ENCODE peak calls at places on chromosomes 16 and 17, in seven cellular contexts. One of them, this sample, is unnamed.
A peak's percentile ranks its signal among the peaks of the same experiment; 100 is the strongest.

GRCh38 chr17:82333279-82334171 is at the start of gene SECTM1:
- DNase-seq in GM12878: no peak
- DNase-seq in lower leg skin: peak; percentile 97
- DNase-seq in PC-3: peak; percentile 51
- DNase-seq in esophagus squamous epithelium: no peak
- DNase-seq in uterus: peak; percentile 68
- DNase-seq in cardiac muscle cell: no peak
- DNase-seq in this sample: no peak

GRCh38 chr16:1762196-1762878 is 9.0 kb downstream of the NME3 start:
- DNase-seq in GM12878: no peak
- DNase-seq in cardiac muscle cell: no peak
- DNase-seq in uterus: no peak
- DNase-seq in PC-3: no peak
- DNase-seq in lower leg skin: no peak
- DNase-seq in esophagus squamous epithelium: no peak
- DNase-seq in this sample: no peak

GRCh38 chr17:79984877-79985276 is 50.8 kb downstream of the TBC1D16 start:
- DNase-seq in cardiac muscle cell: no peak
- DNase-seq in GM12878: no peak
- DNase-seq in lower leg skin: peak; percentile 68
- DNase-seq in esophagus squamous epithelium: no peak
- DNase-seq in uterus: peak; percentile 7
- DNase-seq in PC-3: no peak
- DNase-seq in this sample: no peak

GRCh38 chr16:67396159-67396774 is 3.0 kb upstream of the TPPP3 start:
- DNase-seq in uterus: peak; percentile 79
- DNase-seq in cardiac muscle cell: peak; percentile 81
- DNase-seq in GM12878: no peak
- DNase-seq in esophagus squamous epithelium: no peak
- DNase-seq in lower leg skin: peak; percentile 94
- DNase-seq in PC-3: peak; percentile 70
- DNase-seq in this sample: no peak

GRCh38 chr17:69320210-69320907 is 6.6 kb downstream of the ABCA5 start:
- DNase-seq in esophagus squamous epithelium: no peak
- DNase-seq in lower leg skin: no peak
- DNase-seq in GM12878: no peak
- DNase-seq in PC-3: peak; percentile 31
- DNase-seq in cardiac muscle cell: no peak
- DNase-seq in uterus: no peak
- DNase-seq in this sample: no peak

GRCh38 chr16:68972720-68973119 is 129.4 kb downstream of the TANGO6 start:
- DNase-seq in esophagus squamous epithelium: no peak
- DNase-seq in lower leg skin: no peak
- DNase-seq in uterus: no peak
- DNase-seq in cardiac muscle cell: peak; percentile 53
- DNase-seq in PC-3: peak; percentile 51
- DNase-seq in GM12878: no peak
- DNase-seq in this sample: no peak

GRCh38 chr17:42675348-42675983 is 1.3 kb downstream of the PLEKHH3 start:
- DNase-seq in GM12878: no peak
- DNase-seq in lower leg skin: no peak
- DNase-seq in cardiac muscle cell: peak; percentile 56
- DNase-seq in PC-3: no peak
- DNase-seq in uterus: no peak
- DNase-seq in esophagus squamous epithelium: no peak
- DNase-seq in this sample: no peak

GRCh38 chr17:2853722-2854580 is 57.7 kb downstream of the RAP1GAP2 start:
- DNase-seq in GM12878: no peak
- DNase-seq in PC-3: peak; percentile 34
- DNase-seq in cardiac muscle cell: peak; percentile 60
- DNase-seq in lower leg skin: no peak
- DNase-seq in esophagus squamous epithelium: no peak
- DNase-seq in uterus: no peak
- DNase-seq in this sample: no peak

GRCh38 chr17:79645022-79645776 is 34.3 kb upstream of the RBFOX3 start:
- DNase-seq in PC-3: no peak
- DNase-seq in cardiac muscle cell: no peak
- DNase-seq in esophagus squamous epithelium: no peak
- DNase-seq in uterus: peak; percentile 7
- DNase-seq in lower leg skin: peak; percentile 46
- DNase-seq in GM12878: no peak
- DNase-seq in this sample: no peak

GRCh38 chr17:30555942-30556341 is 78.7 kb downstream of the GOSR1 start:
- DNase-seq in GM12878: no peak
- DNase-seq in esophagus squamous epithelium: no peak
- DNase-seq in uterus: no peak
- DNase-seq in PC-3: no peak
- DNase-seq in cardiac muscle cell: no peak
- DNase-seq in lower leg skin: peak; percentile 20
- DNase-seq in this sample: no peak

GRCh38 chr16:87856796-87857228 is 12.5 kb downstream of the SLC7A5 start:
- DNase-seq in uterus: no peak
- DNase-seq in cardiac muscle cell: no peak
- DNase-seq in GM12878: no peak
- DNase-seq in esophagus squamous epithelium: no peak
- DNase-seq in PC-3: no peak
- DNase-seq in lower leg skin: no peak
- DNase-seq in this sample: no peak

GRCh38 chr16:72836985-72837384 is 210.9 kb downstream of the ZFHX3 start:
- DNase-seq in uterus: no peak
- DNase-seq in esophagus squamous epithelium: no peak
- DNase-seq in cardiac muscle cell: no peak
- DNase-seq in lower leg skin: no peak
- DNase-seq in GM12878: no peak
- DNase-seq in PC-3: no peak
- DNase-seq in this sample: no peak

GRCh38 chr17:69908599-69909368 is 166.2 kb upstream of the KCNJ16 start:
- DNase-seq in uterus: no peak
- DNase-seq in esophagus squamous epithelium: no peak
- DNase-seq in GM12878: no peak
- DNase-seq in lower leg skin: no peak
- DNase-seq in PC-3: no peak
- DNase-seq in cardiac muscle cell: no peak
- DNase-seq in this sample: no peak

GRCh38 chr16:82639666-82640336 is 13.0 kb downstream of the CDH13 start:
- DNase-seq in cardiac muscle cell: peak; percentile 77
- DNase-seq in lower leg skin: no peak
- DNase-seq in GM12878: no peak
- DNase-seq in uterus: peak; percentile 35
- DNase-seq in esophagus squamous epithelium: no peak
- DNase-seq in PC-3: peak; percentile 73
- DNase-seq in this sample: no peak

GRCh38 chr17:16880843-16881230 is 91.1 kb downstream of the TNFRSF13B start:
- DNase-seq in uterus: no peak
- DNase-seq in GM12878: no peak
- DNase-seq in cardiac muscle cell: no peak
- DNase-seq in esophagus squamous epithelium: no peak
- DNase-seq in lower leg skin: peak; percentile 63
- DNase-seq in PC-3: no peak
- DNase-seq in this sample: no peak

GRCh38 chr17:7079581-7080444 is at the start of gene CLEC10A:
- DNase-seq in lower leg skin: peak; percentile 61
- DNase-seq in cardiac muscle cell: no peak
- DNase-seq in uterus: no peak
- DNase-seq in PC-3: no peak
- DNase-seq in esophagus squamous epithelium: no peak
- DNase-seq in GM12878: no peak
- DNase-seq in this sample: no peak
- H3K4me3 ChIP-seq in lower leg skin: no peak within 1 kb of the TSS
- H3K4me3 ChIP-seq in cardiac muscle cell: no peak within 1 kb of the TSS
- H3K4me3 ChIP-seq in uterus: no peak within 1 kb of the TSS
- H3K4me3 ChIP-seq in PC-3: no peak within 1 kb of the TSS
- H3K4me3 ChIP-seq in esophagus squamous epithelium: no peak within 1 kb of the TSS
- H3K4me3 ChIP-seq in GM12878: no peak within 1 kb of the TSS
- H3K4me3 ChIP-seq in this sample: no peak within 1 kb of the TSS

DNA sequence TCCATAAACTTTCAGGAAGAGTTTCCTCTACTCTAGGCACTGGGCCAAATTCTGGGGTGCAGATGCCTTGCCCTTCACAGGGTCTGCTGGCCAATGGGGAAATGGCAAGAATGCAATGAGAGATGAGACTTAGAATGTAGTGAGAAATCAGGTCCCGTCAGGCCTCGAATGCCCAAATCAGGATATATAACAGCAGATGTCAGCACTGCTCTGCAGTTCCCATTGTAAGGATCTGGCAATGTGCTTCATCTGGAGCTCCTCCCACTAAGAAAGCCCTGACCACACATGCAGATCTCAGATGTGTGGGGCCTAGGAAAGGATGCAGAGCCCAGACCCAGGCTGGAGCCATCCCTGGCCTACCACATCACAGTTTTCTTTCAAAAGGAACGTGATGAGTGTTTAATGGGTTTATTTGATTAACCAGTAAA is 13.9 kb upstream of the LPCAT2 start:
- DNase-seq in esophagus squamous epithelium: no peak
- DNase-seq in cardiac muscle cell: peak; percentile 42
- DNase-seq in PC-3: peak; percentile 32
- DNase-seq in GM12878: no peak
- DNase-seq in lower leg skin: peak; percentile 83
- DNase-seq in uterus: peak; percentile 78
- DNase-seq in this sample: no peak
- TF ChIP-seq CTCF in esophagus squamous epithelium: peak; percentile 52
- TF ChIP-seq CTCF in cardiac muscle cell: peak; percentile 38
- TF ChIP-seq CTCF in PC-3: peak; percentile 23
- TF ChIP-seq CTCF in GM12878: no peak
- TF ChIP-seq CTCF in lower leg skin: no peak
- TF ChIP-seq CTCF in uterus: peak; percentile 57
- TF ChIP-seq CTCF in this sample: no peak

GRCh38 chr17:36823850-36824677 is 113.2 kb upstream of the LHX1 start:
- DNase-seq in PC-3: no peak
- DNase-seq in lower leg skin: no peak
- DNase-seq in esophagus squamous epithelium: no peak
- DNase-seq in GM12878: no peak
- DNase-seq in cardiac muscle cell: no peak
- DNase-seq in uterus: no peak
- DNase-seq in this sample: no peak

GRCh38 chr17:36825956-36826350 is 111.3 kb upstream of the LHX1 start:
- DNase-seq in cardiac muscle cell: no peak
- DNase-seq in lower leg skin: no peak
- DNase-seq in uterus: no peak
- DNase-seq in PC-3: no peak
- DNase-seq in GM12878: no peak
- DNase-seq in esophagus squamous epithelium: no peak
- DNase-seq in this sample: no peak

GRCh38 chr17:36827056-36827455 is 110.2 kb upstream of the LHX1 start:
- DNase-seq in PC-3: no peak
- DNase-seq in GM12878: no peak
- DNase-seq in lower leg skin: no peak
- DNase-seq in cardiac muscle cell: no peak
- DNase-seq in esophagus squamous epithelium: no peak
- DNase-seq in uterus: no peak
- DNase-seq in this sample: no peak

GRCh38 chr17:36825113-36825955 is 111.9 kb upstream of the LHX1 start:
- DNase-seq in lower leg skin: no peak
- DNase-seq in cardiac muscle cell: no peak
- DNase-seq in PC-3: no peak
- DNase-seq in uterus: no peak
- DNase-seq in GM12878: no peak
- DNase-seq in esophagus squamous epithelium: no peak
- DNase-seq in this sample: no peak

GRCh38 chr17:36824678-36825091 is 112.6 kb upstream of the LHX1 start:
- DNase-seq in PC-3: no peak
- DNase-seq in esophagus squamous epithelium: no peak
- DNase-seq in GM12878: no peak
- DNase-seq in uterus: no peak
- DNase-seq in cardiac muscle cell: no peak
- DNase-seq in lower leg skin: no peak
- DNase-seq in this sample: no peak
- H3K4me3 ChIP-seq in PC-3: no peak overlapping the region
- H3K4me3 ChIP-seq in esophagus squamous epithelium: no peak overlapping the region
- H3K4me3 ChIP-seq in GM12878: no peak overlapping the region
- H3K4me3 ChIP-seq in uterus: no peak overlapping the region
- H3K4me3 ChIP-seq in cardiac muscle cell: no peak overlapping the region
- H3K4me3 ChIP-seq in lower leg skin: no peak overlapping the region
- H3K4me3 ChIP-seq in this sample: no peak overlapping the region

DNA sequence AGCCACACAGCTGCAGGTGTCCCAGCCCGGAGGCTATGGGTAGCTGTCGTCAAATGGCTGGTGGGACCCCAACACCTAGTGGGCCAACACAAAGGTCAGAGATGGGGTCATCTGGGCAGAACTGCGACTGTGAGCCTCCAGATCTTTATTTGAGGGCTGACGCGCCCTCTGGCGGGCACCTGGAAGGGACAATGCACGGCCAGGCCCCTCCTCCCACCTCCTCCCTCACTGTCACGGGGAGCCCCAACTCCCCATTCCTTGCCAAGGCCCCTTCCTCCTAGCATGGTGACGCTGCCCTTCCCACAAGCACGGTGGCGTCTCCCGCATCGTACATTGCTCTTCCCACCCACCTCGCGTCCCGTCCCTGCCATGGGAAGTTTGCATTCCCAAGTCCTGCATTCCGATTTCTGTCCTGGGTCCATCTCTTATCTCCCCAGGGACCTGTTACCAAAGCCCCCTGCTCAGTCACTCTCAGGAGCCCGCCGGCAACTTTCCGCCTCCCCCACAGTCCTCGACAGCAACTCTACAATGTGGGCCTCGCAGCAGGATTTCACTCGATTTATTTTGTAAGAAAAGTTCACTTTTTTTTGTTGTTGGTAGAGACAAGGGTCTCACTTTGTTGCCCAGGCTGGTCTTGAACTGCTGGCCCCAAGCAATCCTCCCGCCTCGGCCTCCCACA is 1.0 kb downstream of the TLE7 start:
- DNase-seq in uterus: no peak
- DNase-seq in esophagus squamous epithelium: no peak
- DNase-seq in GM12878: no peak
- DNase-seq in cardiac muscle cell: peak; percentile 20
- DNase-seq in lower leg skin: no peak
- DNase-seq in PC-3: peak; percentile 12
- DNase-seq in this sample: no peak
- TF ChIP-seq CTCF in uterus: no peak
- TF ChIP-seq CTCF in esophagus squamous epithelium: no peak
- TF ChIP-seq CTCF in GM12878: peak; percentile 34
- TF ChIP-seq CTCF in cardiac muscle cell: peak; percentile 36
- TF ChIP-seq CTCF in lower leg skin: no peak
- TF ChIP-seq CTCF in PC-3: peak; percentile 57
- TF ChIP-seq CTCF in this sample: no peak

DNA sequence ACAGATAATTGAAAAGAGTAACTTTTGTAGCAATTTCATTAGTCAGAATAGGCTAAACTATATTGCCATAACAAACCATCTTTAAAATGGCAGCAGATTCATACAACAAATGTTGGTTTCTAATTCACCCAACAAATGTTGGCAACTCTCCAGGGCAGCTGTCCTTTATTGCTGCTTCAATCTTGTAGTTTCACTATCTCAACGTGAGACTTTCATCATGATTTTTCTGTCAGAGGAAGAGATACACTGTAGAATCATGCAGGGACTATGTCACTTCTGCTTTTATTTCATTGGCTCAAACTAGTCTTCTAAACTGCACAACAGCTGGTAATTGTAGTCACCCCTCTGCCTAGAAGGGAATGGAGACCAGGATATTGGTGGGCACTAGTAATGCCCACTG is 174.2 kb downstream of the TANC2 start:
- DNase-seq in esophagus squamous epithelium: no peak
- DNase-seq in cardiac muscle cell: no peak
- DNase-seq in lower leg skin: no peak
- DNase-seq in uterus: no peak
- DNase-seq in PC-3: peak; percentile 18
- DNase-seq in GM12878: peak; percentile 4
- DNase-seq in this sample: peak; percentile 15
- H3K4me3 ChIP-seq in esophagus squamous epithelium: no peak overlapping the region
- H3K4me3 ChIP-seq in cardiac muscle cell: no peak overlapping the region
- H3K4me3 ChIP-seq in lower leg skin: no peak overlapping the region
- H3K4me3 ChIP-seq in uterus: no peak overlapping the region
- H3K4me3 ChIP-seq in PC-3: no peak overlapping the region
- H3K4me3 ChIP-seq in GM12878: no peak overlapping the region
- H3K4me3 ChIP-seq in this sample: no peak overlapping the region

GRCh38 chr17:19342611-19343255 is 19.8 kb downstream of the B9D1 start:
- DNase-seq in cardiac muscle cell: no peak
- DNase-seq in PC-3: no peak
- DNase-seq in esophagus squamous epithelium: no peak
- DNase-seq in uterus: peak; percentile 26
- DNase-seq in GM12878: no peak
- DNase-seq in lower leg skin: no peak
- DNase-seq in this sample: no peak
- TF ChIP-seq CTCF in cardiac muscle cell: no peak
- TF ChIP-seq CTCF in PC-3: no peak
- TF ChIP-seq CTCF in esophagus squamous epithelium: no peak
- TF ChIP-seq CTCF in uterus: no peak
- TF ChIP-seq CTCF in GM12878: no peak
- TF ChIP-seq CTCF in lower leg skin: no peak
- TF ChIP-seq CTCF in this sample: no peak